ENCODE peak calls at places on chromosomes 12 and 14, in seven cellular contexts. E is GM19239, S is HCEC 1CT, J is Caki2, Y is GM18507, N is NCI-H1105, L is astrocyte of the hippocampus. T is an unnamed sample.

GRCh38 chr12:127742231-127742630 is 524.7 kb upstream of the TMEM132C start:
- DNase-seq in E (no peak), Y (no peak), N (no peak), S (no peak), J (no peak), L (peak; percentile 54), T (no peak)

GRCh38 chr12:109308534-109309440 is at the start of gene FOXN4:
- DNase-seq in E (no peak), S (no peak), Y (no peak), N (peak; percentile 51), L (no peak), J (no peak), T (no peak)

GRCh38 chr14:48970995-48971394 is 615.2 kb downstream of the RPS29 start:
- DNase-seq in L (no peak), E (no peak), J (peak; percentile 1), Y (no peak), N (no peak), S (no peak), T (no peak)

GRCh38 chr12:132123970-132124765 is 20.0 kb downstream of the DDX51 start:
- DNase-seq in Y (no peak), E (no peak), J (no peak), L (no peak), N (no peak), S (no peak), T (no peak)

GRCh38 chr14:96584199-96584906 is 82.2 kb downstream of the PAPOLA start:
- DNase-seq in N (no peak), J (no peak), Y (peak; percentile 45), E (peak; percentile 27), L (peak; percentile 78), S (peak; percentile 9), T (peak; percentile 62)

GRCh38 chr14:105092912-105093425 is 27.7 kb upstream of the GPR132 start:
- DNase-seq in N (no peak), Y (no peak), J (peak; percentile 70), E (peak; percentile 79), S (peak; percentile 41), L (peak; percentile 86), T (peak; percentile 69)

GRCh38 chr12:100672075-100672592 is 98.7 kb downstream of the GAS2L3 start:
- DNase-seq in J (no peak), E (peak; percentile 13), Y (no peak), S (no peak), L (no peak), N (peak; percentile 3), T (peak; percentile 32)

GRCh38 chr12:7143564-7143963 is 13.4 kb downstream of the CLSTN3 start:
- DNase-seq in J (no peak), N (no peak), S (no peak), L (no peak), Y (no peak), E (no peak), T (no peak)

GRCh38 chr12:123910057-123910456 is 62.6 kb downstream of the CCDC92 start:
- DNase-seq in Y (no peak), J (no peak), N (no peak), S (no peak), L (no peak), E (no peak), T (no peak)

GRCh38 chr12:94150483-94151225 is 2.3 kb downstream of the PLXNC1 start:
- DNase-seq in S (no peak), N (no peak), E (peak; percentile 31), Y (no peak), J (no peak), L (no peak), T (peak; percentile 41)

GRCh38 chr12:23421556-23421955 is 527.9 kb downstream of the SOX5 start:
- DNase-seq in L (no peak), S (no peak), N (no peak), J (no peak), E (no peak), Y (no peak), T (no peak)

GRCh38 chr14:25120261-25120660 is 70.3 kb upstream of the STXBP6 start:
- DNase-seq in E (no peak), S (no peak), J (no peak), L (peak; percentile 32), N (no peak), Y (no peak), T (no peak)

GRCh38 chr14:76784881-76785280 is 23.6 kb downstream of the VASH1 start:
- DNase-seq in Y (peak; percentile 70), E (peak; percentile 83), S (peak; percentile 65), L (peak; percentile 85), N (peak; percentile 50), J (peak; percentile 51), T (peak; percentile 75)